ENCODE peak calls at places on chromosomes 11 and 22, in six cellular contexts. H is activated naive CD8-positive, alpha-beta T cell treated with anti-CD3 and anti-CD28 coated beads, Interleukin-2, amount 50 U/mL, for 24 hours; V is ascending aorta; S is sciatic nerve; C is type B pancreatic cell; B is brain pericyte. Y is an unnamed sample.
A peak's percentile ranks its signal among the peaks of the same experiment; 100 is the strongest.

GRCh38 chr22:46395145-46395544 is 59.6 kb downstream of the TRMU start:
- DNase-seq in B (no peak), C (no peak), S (no peak), V (no peak), H (no peak), Y (no peak)

GRCh38 chr11:56783448-56784041 is 35.0 kb upstream of the OR9G4 start:
- DNase-seq in S (no peak), H (no peak), V (no peak), B (peak; percentile 0), C (no peak), Y (peak; percentile 12)

GRCh38 chr11:83975984-83976383 is 689.8 kb upstream of the CCDC90B start:
- DNase-seq in B (no peak), V (no peak), C (no peak), S (no peak), H (no peak), Y (no peak)

GRCh38 chr22:25402501-25403283 is 161.8 kb upstream of the GRK3 start:
- DNase-seq in V (no peak), S (no peak), C (no peak), H (no peak), B (no peak), Y (peak; percentile 11)

GRCh38 chr11:126182787-126183445 is 28.5 kb downstream of the RPUSD4 start:
- DNase-seq in B (no peak), V (no peak), S (peak; percentile 22), H (no peak), C (no peak), Y (no peak)

GRCh38 chr11:8033312-8033715 is 46.2 kb downstream of the EIF3F start:
- DNase-seq in C (peak; percentile 76), B (peak; percentile 34), H (peak; percentile 58), V (peak; percentile 83), S (peak; percentile 90), Y (peak; percentile 89)

GRCh38 chr22:30245985-30246901 is at the start of gene LIF:
- DNase-seq in C (no peak), V (no peak), S (no peak), B (no peak), H (peak; percentile 66), Y (peak; percentile 82)

GRCh38 chr11:69554849-69555248 is 73.4 kb downstream of the LINC01488 start:
- DNase-seq in B (no peak), S (no peak), V (peak; percentile 22), C (no peak), H (no peak), Y (no peak)

GRCh38 chr22:36733271-36733670 is 29.7 kb upstream of the CACNG2 start:
- DNase-seq in V (peak; percentile 25), C (peak; percentile 32), S (peak; percentile 28), H (no peak), B (no peak), Y (no peak)

GRCh38 chr11:10441652-10442503 is 13.2 kb upstream of the AMPD3 start:
- DNase-seq in V (no peak), S (no peak), H (peak; percentile 34), B (no peak), C (no peak), Y (peak; percentile 78)

GRCh38 chr11:78469905-78470304 is 52.3 kb upstream of the GAB2 start:
- DNase-seq in H (no peak), C (no peak), V (no peak), B (no peak), S (no peak), Y (no peak)

GRCh38 chr11:69854719-69855118 is 35.5 kb upstream of the FGF3 start:
- DNase-seq in C (no peak), B (no peak), H (no peak), V (no peak), S (no peak), Y (no peak)

GRCh38 chr11:15923169-15923568 is 433.2 kb downstream of the SOX6 start:
- DNase-seq in S (no peak), H (no peak), B (no peak), C (no peak), V (peak; percentile 24), Y (no peak)

GRCh38 chr22:50011447-50012200 is 941 bp downstream of the IL17REL start:
- DNase-seq in C (no peak), H (no peak), B (no peak), S (peak; percentile 50), V (no peak), Y (no peak)

GRCh38 chr11:111637885-111638284 is 35.6 kb downstream of the SIK2 start:
- DNase-seq in S (no peak), B (no peak), V (no peak), C (no peak), H (no peak), Y (peak; percentile 18)

GRCh38 chr11:95143106-95143681 is 53.5 kb downstream of the ENDOD1 start:
- DNase-seq in C (no peak), V (no peak), S (no peak), H (no peak), B (no peak), Y (no peak)

GRCh38 chr11:95937358-95937757 is 13.5 kb upstream of the MTMR2 start:
- DNase-seq in H (no peak), B (no peak), V (no peak), C (no peak), S (no peak), Y (no peak)

GRCh38 chr22:30830907-30831306 is 136.2 kb downstream of the OSBP2 start:
- DNase-seq in C (no peak), V (peak; percentile 59), S (no peak), B (no peak), H (no peak), Y (no peak)

GRCh38 chr11:72238040-72238450 is 5.9 kb downstream of the PHOX2A start:
- DNase-seq in V (no peak), S (no peak), C (peak; percentile 75), H (peak; percentile 61), B (no peak), Y (peak; percentile 89)

GRCh38 chr11:45590743-45591142 is 74.7 kb downstream of the CHST1 start:
- DNase-seq in S (no peak), B (no peak), V (peak; percentile 85), H (no peak), C (no peak), Y (no peak)

GRCh38 chr11:64850979-64851567 is 6.6 kb upstream of the CDC42BPG start:
- DNase-seq in V (no peak), C (no peak), B (no peak), S (no peak), H (peak; percentile 75), Y (peak; percentile 88)

GRCh38 chr11:14584595-14584994 is 59.0 kb upstream of the PDE3B start:
- DNase-seq in C (no peak), B (no peak), V (no peak), S (no peak), H (no peak), Y (no peak)

GRCh38 chr11:64055077-64055476 is 19.3 kb downstream of the FLRT1 start:
- DNase-seq in S (no peak), B (no peak), C (no peak), H (no peak), V (no peak), Y (no peak)

GRCh38 chr11:64710418-64711137 is 12.4 kb downstream of the NRXN2 start:
- DNase-seq in C (no peak), S (no peak), H (no peak), V (no peak), B (no peak), Y (no peak)

GRCh38 chr11:35412285-35412684 is 7.1 kb downstream of the SLC1A2 start:
- DNase-seq in S (no peak), B (no peak), V (no peak), C (no peak), H (no peak), Y (no peak)

GRCh38 chr11:126434950-126435335 is 79.5 kb downstream of the ST3GAL4 start:
- DNase-seq in S (no peak), C (no peak), V (no peak), B (no peak), H (no peak), Y (no peak)

GRCh38 chr11:2538951-2539735 is 94.3 kb downstream of the KCNQ1 start:
- DNase-seq in B (no peak), S (peak; percentile 49), V (peak; percentile 56), H (no peak), C (no peak), Y (no peak)

GRCh38 chr11:12085371-12086251 is 24.8 kb upstream of the MICAL2 start:
- DNase-seq in S (no peak), C (no peak), H (no peak), B (no peak), V (peak; percentile 66), Y (no peak)

GRCh38 chr22:37282385-37282677 is at the start of gene CYTH4:
- DNase-seq in C (no peak), V (peak; percentile 79), S (no peak), H (peak; percentile 83), B (no peak), Y (peak; percentile 82)

GRCh38 chr11:47130541-47130940 is 46.1 kb downstream of the ARFGAP2 start:
- DNase-seq in V (no peak), C (no peak), H (no peak), S (peak; percentile 76), B (no peak), Y (no peak)

GRCh38 chr11:102010776-102011500 is 36.3 kb upstream of the CFAP300 start:
- DNase-seq in V (peak; percentile 73), H (no peak), C (no peak), S (peak; percentile 67), B (peak; percentile 8), Y (no peak)

GRCh38 chr11:69362315-69362714 is 68.4 kb downstream of the MYEOV start:
- DNase-seq in V (peak; percentile 13), S (peak; percentile 13), B (no peak), C (peak; percentile 20), H (peak; percentile 2), Y (peak; percentile 8)

GRCh38 chr22:43823353-43823908 is 11.3 kb upstream of the EFCAB6 start:
- DNase-seq in C (peak; percentile 63), V (peak; percentile 56), B (no peak), S (peak; percentile 38), H (no peak), Y (peak; percentile 8)

GRCh38 chr11:108895579-108896480 is 231.0 kb downstream of the DDX10 start:
- DNase-seq in V (no peak), B (no peak), H (no peak), S (no peak), C (no peak), Y (no peak)

GRCh38 chr11:73752216-73752867 is 8.5 kb downstream of the RAB6A start:
- DNase-seq in V (no peak), B (no peak), C (no peak), H (no peak), S (no peak), Y (no peak)

GRCh38 chr11:12889243-12889642 is 119.9 kb upstream of the RASSF10 start:
- DNase-seq in S (no peak), B (peak; percentile 75), H (no peak), V (peak; percentile 87), C (no peak), Y (no peak)

GRCh38 chr11:12318791-12319733 is 58.3 kb upstream of the PARVA start:
- DNase-seq in H (no peak), C (no peak), B (no peak), S (no peak), V (no peak), Y (peak; percentile 6)

GRCh38 chr11:57158582-57158981 is 23.2 kb upstream of the LRRC55 start:
- DNase-seq in H (no peak), S (no peak), B (no peak), V (no peak), C (no peak), Y (no peak)